ENCODE peak calls at places on chromosomes 13 and 19, in ten cellular contexts. H is smooth muscle cell of the brain vasculature; Q is globus pallidus; S is tibial artery; O is hypothalamus; X is anterior cingulate cortex; V is activated naive CD8-positive, alpha-beta T cell treated with anti-CD3 and anti-CD28 coated beads for 36 hours; M is esophagus muscularis mucosa; G is lower leg skin; F is osteoblast. E is an unnamed sample.

GRCh38 chr13:105202384-105202783 is 1333.1 kb downstream of the EFNB2 start:
- DNase-seq in O (no peak), S (no peak), Q (peak), F (no peak), X (no peak), G (no peak), V (no peak), H (peak), M (no peak), E (no peak)

GRCh38 chr13:39129253-39129652 is 91.0 kb downstream of the NHLRC3 start:
- DNase-seq in G (no peak), S (no peak), F (no peak), X (no peak), V (no peak), H (no peak), M (no peak), Q (no peak), O (no peak), E (no peak)

GRCh38 chr19:42052241-42052863 is 17.7 kb downstream of the GRIK5 start:
- DNase-seq in O (no peak), V (no peak), G (no peak), X (no peak), S (no peak), M (no peak), Q (no peak), H (no peak), F (peak), E (no peak)

GRCh38 chr19:35451278-35452096 is 3.4 kb downstream of the FFAR2 start:
- DNase-seq in O (no peak), H (no peak), V (peak), X (no peak), S (no peak), M (no peak), F (no peak), Q (no peak), G (no peak), E (no peak)

GRCh38 chr19:43799502-43800142 is 2.6 kb downstream of the LYPD5 start:
- DNase-seq in F (no peak), O (no peak), M (no peak), V (no peak), S (no peak), G (peak), Q (no peak), X (no peak), H (no peak), E (no peak)

GRCh38 chr19:18306209-18306902 is 16.5 kb downstream of the LSM4 start:
- DNase-seq in M (no peak), V (no peak), G (no peak), O (no peak), F (peak), S (no peak), Q (no peak), H (no peak), X (no peak), E (no peak)

GRCh38 chr19:35793381-35794165 is 18.2 kb downstream of the ARHGAP33 start:
- DNase-seq in V (no peak), G (no peak), X (no peak), M (no peak), F (peak), Q (no peak), S (no peak), O (no peak), H (no peak), E (no peak)

GRCh38 chr19:12695997-12696365 is 450 bp downstream of the FBXW9 start:
- DNase-seq in Q (no peak), F (no peak), M (no peak), X (no peak), V (peak), S (no peak), O (no peak), H (no peak), G (no peak), E (no peak)

GRCh38 chr13:95957331-95957730 is 95.9 kb downstream of the UGGT2 start:
- DNase-seq in O (no peak), H (no peak), Q (no peak), S (no peak), G (no peak), M (no peak), X (no peak), V (no peak), F (no peak), E (no peak)

GRCh38 chr13:31134055-31134711 is 27.5 kb downstream of the HSPH1 start:
- DNase-seq in M (no peak), Q (no peak), O (no peak), S (no peak), G (no peak), H (no peak), F (no peak), V (peak), X (no peak), E (no peak)

GRCh38 chr13:22014469-22014868 is 343.6 kb downstream of the FGF9 start:
- DNase-seq in Q (no peak), O (no peak), M (no peak), S (no peak), V (no peak), H (no peak), G (no peak), F (no peak), X (no peak), E (no peak)

GRCh38 chr19:45568732-45569131 is 15.9 kb downstream of the OPA3 start:
- DNase-seq in G (no peak), O (no peak), Q (no peak), M (no peak), X (no peak), F (peak), S (no peak), H (no peak), V (no peak), E (no peak)

GRCh38 chr13:107271226-107271625 is 703.3 kb upstream of the ARGLU1 start:
- DNase-seq in S (no peak), V (no peak), Q (no peak), M (no peak), F (no peak), G (no peak), X (peak), H (peak), O (no peak), E (no peak)

GRCh38 chr19:3737487-3738205 is 23.8 kb downstream of the APBA3 start:
- DNase-seq in Q (no peak), M (no peak), F (peak), H (no peak), O (no peak), X (no peak), G (no peak), S (no peak), V (no peak), E (no peak)

GRCh38 chr19:14997981-14998380 is 18.3 kb upstream of the SLC1A6 start:
- DNase-seq in F (no peak), V (no peak), Q (no peak), M (no peak), H (no peak), S (no peak), O (no peak), X (no peak), G (peak), E (no peak)

E was measured in AG09309.